ENCODE peak calls at places on chromosomes 16 and 17, in ten cellular contexts. One of them, this sample, is unnamed.

GRCh38 chr16:27739606-27740357 is 189.8 kb downstream of the KATNIP start:
- DNase-seq in HCT116: no peak
- DNase-seq in Panc1: no peak
- DNase-seq in OCI-LY7: no peak
- DNase-seq in BJ: no peak
- DNase-seq in MM.1S: no peak
- DNase-seq in prostate gland: no peak
- DNase-seq in ovary: no peak
- DNase-seq in right lobe of liver: no peak
- DNase-seq in heart right ventricle: no peak
- DNase-seq in this sample: no peak

GRCh38 chr17:43125967-43126910 is 1.1 kb upstream of the BRCA1 start:
- DNase-seq in HCT116: no peak
- DNase-seq in Panc1: no peak
- DNase-seq in OCI-LY7: no peak
- DNase-seq in BJ: no peak
- DNase-seq in MM.1S: peak; percentile 7
- DNase-seq in prostate gland: no peak
- DNase-seq in ovary: peak; percentile 47
- DNase-seq in right lobe of liver: no peak
- DNase-seq in heart right ventricle: no peak
- DNase-seq in this sample: peak; percentile 22

GRCh38 chr16:11407047-11407982 is 62.1 kb downstream of the RMI2 start:
- DNase-seq in HCT116: peak; percentile 68
- DNase-seq in Panc1: peak; percentile 72
- DNase-seq in OCI-LY7: peak; percentile 79
- DNase-seq in BJ: peak; percentile 7
- DNase-seq in MM.1S: peak; percentile 77
- DNase-seq in prostate gland: peak; percentile 65
- DNase-seq in ovary: no peak
- DNase-seq in right lobe of liver: peak; percentile 67
- DNase-seq in heart right ventricle: no peak
- DNase-seq in this sample: peak; percentile 61

GRCh38 chr17:47611372-47612350 is 38.1 kb upstream of the KPNB1 start:
- DNase-seq in HCT116: no peak
- DNase-seq in Panc1: no peak
- DNase-seq in OCI-LY7: no peak
- DNase-seq in BJ: no peak
- DNase-seq in MM.1S: no peak
- DNase-seq in prostate gland: no peak
- DNase-seq in ovary: no peak
- DNase-seq in right lobe of liver: no peak
- DNase-seq in heart right ventricle: no peak
- DNase-seq in this sample: peak; percentile 36

GRCh38 chr16:2033057-2033911 is 6.6 kb downstream of the NHERF2 start:
- DNase-seq in HCT116: no peak
- DNase-seq in Panc1: no peak
- DNase-seq in OCI-LY7: no peak
- DNase-seq in BJ: peak; percentile 16
- DNase-seq in MM.1S: no peak
- DNase-seq in prostate gland: no peak
- DNase-seq in ovary: peak; percentile 82
- DNase-seq in right lobe of liver: peak; percentile 68
- DNase-seq in heart right ventricle: peak; percentile 79
- DNase-seq in this sample: peak; percentile 86

GRCh38 chr17:44384281-44384822 is 5.1 kb downstream of the ITGA2B start:
- DNase-seq in HCT116: no peak
- DNase-seq in Panc1: no peak
- DNase-seq in OCI-LY7: no peak
- DNase-seq in BJ: no peak
- DNase-seq in MM.1S: no peak
- DNase-seq in prostate gland: no peak
- DNase-seq in ovary: no peak
- DNase-seq in right lobe of liver: no peak
- DNase-seq in heart right ventricle: no peak
- DNase-seq in this sample: no peak

GRCh38 chr17:67253379-67253778 is 8.4 kb upstream of the HELZ start:
- DNase-seq in HCT116: no peak
- DNase-seq in Panc1: no peak
- DNase-seq in OCI-LY7: no peak
- DNase-seq in BJ: no peak
- DNase-seq in MM.1S: no peak
- DNase-seq in prostate gland: no peak
- DNase-seq in ovary: no peak
- DNase-seq in right lobe of liver: no peak
- DNase-seq in heart right ventricle: no peak
- DNase-seq in this sample: no peak

GRCh38 chr17:62740066-62740465 is 68.0 kb downstream of the MARCHF10 start:
- DNase-seq in HCT116: no peak
- DNase-seq in Panc1: no peak
- DNase-seq in OCI-LY7: no peak
- DNase-seq in BJ: peak; percentile 41
- DNase-seq in MM.1S: no peak
- DNase-seq in prostate gland: no peak
- DNase-seq in ovary: no peak
- DNase-seq in right lobe of liver: no peak
- DNase-seq in heart right ventricle: no peak
- DNase-seq in this sample: peak; percentile 71

GRCh38 chr17:59844884-59845594 is 47.7 kb downstream of the TUBD1 start:
- DNase-seq in HCT116: no peak
- DNase-seq in Panc1: no peak
- DNase-seq in OCI-LY7: no peak
- DNase-seq in BJ: no peak
- DNase-seq in MM.1S: no peak
- DNase-seq in prostate gland: no peak
- DNase-seq in ovary: no peak
- DNase-seq in right lobe of liver: no peak
- DNase-seq in heart right ventricle: no peak
- DNase-seq in this sample: peak; percentile 44

GRCh38 chr16:25905810-25906209 is 214.1 kb downstream of the HS3ST4 start:
- DNase-seq in HCT116: no peak
- DNase-seq in Panc1: no peak
- DNase-seq in OCI-LY7: no peak
- DNase-seq in BJ: no peak
- DNase-seq in MM.1S: no peak
- DNase-seq in prostate gland: no peak
- DNase-seq in ovary: no peak
- DNase-seq in right lobe of liver: no peak
- DNase-seq in heart right ventricle: no peak
- DNase-seq in this sample: no peak

GRCh38 chr16:13427943-13428342 is 492.0 kb upstream of the ERCC4 start:
- DNase-seq in HCT116: no peak
- DNase-seq in Panc1: no peak
- DNase-seq in OCI-LY7: no peak
- DNase-seq in BJ: no peak
- DNase-seq in MM.1S: no peak
- DNase-seq in prostate gland: no peak
- DNase-seq in ovary: no peak
- DNase-seq in right lobe of liver: no peak
- DNase-seq in heart right ventricle: no peak
- DNase-seq in this sample: peak; percentile 10

GRCh38 chr17:64016248-64016784 is 4.1 kb downstream of the ICAM2 start:
- DNase-seq in HCT116: no peak
- DNase-seq in Panc1: no peak
- DNase-seq in OCI-LY7: peak; percentile 49
- DNase-seq in BJ: no peak
- DNase-seq in MM.1S: no peak
- DNase-seq in prostate gland: no peak
- DNase-seq in ovary: no peak
- DNase-seq in right lobe of liver: peak; percentile 16
- DNase-seq in heart right ventricle: no peak
- DNase-seq in this sample: no peak

GRCh38 chr17:16440814-16441629 is 25.7 kb downstream of the TRPV2 start:
- DNase-seq in HCT116: no peak
- DNase-seq in Panc1: no peak
- DNase-seq in OCI-LY7: no peak
- DNase-seq in BJ: no peak
- DNase-seq in MM.1S: no peak
- DNase-seq in prostate gland: no peak
- DNase-seq in ovary: no peak
- DNase-seq in right lobe of liver: no peak
- DNase-seq in heart right ventricle: no peak
- DNase-seq in this sample: no peak

GRCh38 chr17:43791589-43791988 is 11.4 kb downstream of the CFAP97D1 start:
- DNase-seq in HCT116: peak; percentile 82
- DNase-seq in Panc1: no peak
- DNase-seq in OCI-LY7: peak; percentile 63
- DNase-seq in BJ: no peak
- DNase-seq in MM.1S: no peak
- DNase-seq in prostate gland: no peak
- DNase-seq in ovary: no peak
- DNase-seq in right lobe of liver: no peak
- DNase-seq in heart right ventricle: no peak
- DNase-seq in this sample: peak; percentile 72

GRCh38 chr17:31467502-31468256 is 76.2 kb downstream of the RAB11FIP4 start:
- DNase-seq in HCT116: no peak
- DNase-seq in Panc1: no peak
- DNase-seq in OCI-LY7: no peak
- DNase-seq in BJ: no peak
- DNase-seq in MM.1S: no peak
- DNase-seq in prostate gland: no peak
- DNase-seq in ovary: no peak
- DNase-seq in right lobe of liver: peak; percentile 76
- DNase-seq in heart right ventricle: peak; percentile 44
- DNase-seq in this sample: no peak
- H3K4me3 ChIP-seq in HCT116: no peak overlapping the region
- H3K4me3 ChIP-seq in Panc1: no peak overlapping the region
- H3K4me3 ChIP-seq in OCI-LY7: no peak overlapping the region
- H3K4me3 ChIP-seq in BJ: no peak overlapping the region
- H3K4me3 ChIP-seq in MM.1S: no peak overlapping the region
- H3K4me3 ChIP-seq in prostate gland: no peak overlapping the region
- H3K4me3 ChIP-seq in ovary: no peak overlapping the region
- H3K4me3 ChIP-seq in right lobe of liver: no peak overlapping the region
- H3K4me3 ChIP-seq in heart right ventricle: no peak overlapping the region
- H3K4me3 ChIP-seq in this sample: no peak overlapping the region

GRCh38 chr17:76643553-76644148 is at the start of gene ST6GALNAC1:
- DNase-seq in HCT116: no peak
- DNase-seq in Panc1: no peak
- DNase-seq in OCI-LY7: no peak
- DNase-seq in BJ: no peak
- DNase-seq in MM.1S: no peak
- DNase-seq in prostate gland: peak; percentile 72
- DNase-seq in ovary: no peak
- DNase-seq in right lobe of liver: no peak
- DNase-seq in heart right ventricle: peak; percentile 23
- DNase-seq in this sample: no peak
- H3K4me3 ChIP-seq in HCT116: no peak within 1 kb of the TSS
- H3K4me3 ChIP-seq in Panc1: no peak within 1 kb of the TSS
- H3K4me3 ChIP-seq in OCI-LY7: no peak within 1 kb of the TSS
- H3K4me3 ChIP-seq in BJ: no peak within 1 kb of the TSS
- H3K4me3 ChIP-seq in MM.1S: no peak within 1 kb of the TSS
- H3K4me3 ChIP-seq in prostate gland: no peak within 1 kb of the TSS
- H3K4me3 ChIP-seq in ovary: peak within 1 kb of the TSS; percentile 16
- H3K4me3 ChIP-seq in right lobe of liver: no peak within 1 kb of the TSS
- H3K4me3 ChIP-seq in heart right ventricle: no peak within 1 kb of the TSS
- H3K4me3 ChIP-seq in this sample: no peak within 1 kb of the TSS

GRCh38 chr17:78925662-78926555 is 722 bp upstream of the TIMP2 start:
- DNase-seq in HCT116: no peak
- DNase-seq in Panc1: no peak
- DNase-seq in OCI-LY7: no peak
- DNase-seq in BJ: peak; percentile 59
- DNase-seq in MM.1S: no peak
- DNase-seq in prostate gland: no peak
- DNase-seq in ovary: peak; percentile 91
- DNase-seq in right lobe of liver: peak; percentile 61
- DNase-seq in heart right ventricle: peak; percentile 75
- DNase-seq in this sample: peak; percentile 95
- H3K4me3 ChIP-seq in HCT116: peak overlapping the region; percentile 46
- H3K4me3 ChIP-seq in Panc1: peak overlapping the region; percentile 42
- H3K4me3 ChIP-seq in OCI-LY7: no peak overlapping the region
- H3K4me3 ChIP-seq in BJ: peak overlapping the region; percentile 89
- H3K4me3 ChIP-seq in MM.1S: peak overlapping the region; percentile 63
- H3K4me3 ChIP-seq in prostate gland: peak overlapping the region; percentile 49
- H3K4me3 ChIP-seq in ovary: peak overlapping the region; percentile 82
- H3K4me3 ChIP-seq in right lobe of liver: peak overlapping the region; percentile 53
- H3K4me3 ChIP-seq in heart right ventricle: peak overlapping the region; percentile 19
- H3K4me3 ChIP-seq in this sample: peak overlapping the region; percentile 60

GRCh38 chr16:89615176-89615575 is 1.7 kb downstream of the DPEP1 start:
- DNase-seq in HCT116: no peak
- DNase-seq in Panc1: no peak
- DNase-seq in OCI-LY7: no peak
- DNase-seq in BJ: no peak
- DNase-seq in MM.1S: no peak
- DNase-seq in prostate gland: no peak
- DNase-seq in ovary: no peak
- DNase-seq in right lobe of liver: no peak
- DNase-seq in heart right ventricle: no peak
- DNase-seq in this sample: no peak

GRCh38 chr16:89612415-89612814 is 1.0 kb upstream of the DPEP1 start:
- DNase-seq in HCT116: no peak
- DNase-seq in Panc1: no peak
- DNase-seq in OCI-LY7: no peak
- DNase-seq in BJ: no peak
- DNase-seq in MM.1S: no peak
- DNase-seq in prostate gland: no peak
- DNase-seq in ovary: no peak
- DNase-seq in right lobe of liver: no peak
- DNase-seq in heart right ventricle: no peak
- DNase-seq in this sample: no peak

GRCh38 chr16:89613954-89614459 is 565 bp downstream of the DPEP1 start:
- DNase-seq in HCT116: no peak
- DNase-seq in Panc1: no peak
- DNase-seq in OCI-LY7: no peak
- DNase-seq in BJ: no peak
- DNase-seq in MM.1S: no peak
- DNase-seq in prostate gland: no peak
- DNase-seq in ovary: no peak
- DNase-seq in right lobe of liver: no peak
- DNase-seq in heart right ventricle: no peak
- DNase-seq in this sample: no peak

GRCh38 chr16:89615596-89616090 is 2.2 kb downstream of the DPEP1 start:
- DNase-seq in HCT116: no peak
- DNase-seq in Panc1: no peak
- DNase-seq in OCI-LY7: no peak
- DNase-seq in BJ: no peak
- DNase-seq in MM.1S: no peak
- DNase-seq in prostate gland: no peak
- DNase-seq in ovary: no peak
- DNase-seq in right lobe of liver: no peak
- DNase-seq in heart right ventricle: peak; percentile 43
- DNase-seq in this sample: no peak

DNA sequence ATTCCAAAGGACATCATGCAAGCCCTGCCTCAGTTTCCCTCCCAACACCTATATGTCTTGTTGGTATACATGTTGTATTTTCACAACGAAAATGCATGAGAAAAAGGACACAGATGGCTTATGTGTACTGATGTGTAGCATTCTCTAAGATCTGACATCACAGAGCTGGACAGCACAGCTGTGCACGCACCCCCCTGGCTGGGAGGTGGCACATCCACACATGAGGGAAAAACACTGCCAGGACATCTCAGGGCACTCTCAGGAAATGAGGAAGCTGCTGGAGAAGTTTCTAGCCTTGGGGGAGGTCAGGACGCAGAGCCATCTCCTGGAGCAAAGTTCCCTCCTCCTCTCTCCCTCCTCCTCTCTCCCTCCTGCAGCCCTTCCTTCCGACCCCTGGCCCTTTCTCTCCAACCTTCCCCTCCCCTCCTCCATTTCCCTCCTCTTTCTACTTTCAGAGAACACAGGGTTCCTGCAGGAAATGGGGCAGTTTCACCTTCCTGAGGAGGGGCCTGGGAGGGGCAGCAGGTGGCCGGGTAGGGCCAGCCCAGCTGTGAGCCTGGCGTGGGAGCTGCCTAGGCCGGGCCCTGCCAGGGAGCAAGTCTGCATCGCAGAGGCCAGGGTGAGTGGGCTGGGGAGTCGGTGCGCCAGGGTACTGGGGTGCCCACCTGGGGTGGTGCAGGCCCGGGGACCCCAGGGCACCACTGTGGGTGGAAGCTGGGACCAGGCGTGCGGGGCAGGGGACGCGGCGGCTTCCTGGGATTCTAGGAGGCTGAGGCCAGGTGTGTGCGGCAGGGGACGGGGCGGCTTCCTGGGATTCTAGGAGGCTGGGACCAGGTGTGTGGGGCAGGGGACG is at the start of gene DPEP1:
- DNase-seq in HCT116: no peak
- DNase-seq in Panc1: no peak
- DNase-seq in OCI-LY7: no peak
- DNase-seq in BJ: no peak
- DNase-seq in MM.1S: peak; percentile 13
- DNase-seq in prostate gland: no peak
- DNase-seq in ovary: no peak
- DNase-seq in right lobe of liver: no peak
- DNase-seq in heart right ventricle: no peak
- DNase-seq in this sample: peak; percentile 66
- H3K4me3 ChIP-seq in HCT116: no peak within 1 kb of the TSS
- H3K4me3 ChIP-seq in Panc1: no peak within 1 kb of the TSS
- H3K4me3 ChIP-seq in OCI-LY7: no peak within 1 kb of the TSS
- H3K4me3 ChIP-seq in BJ: no peak within 1 kb of the TSS
- H3K4me3 ChIP-seq in MM.1S: no peak within 1 kb of the TSS
- H3K4me3 ChIP-seq in prostate gland: no peak within 1 kb of the TSS
- H3K4me3 ChIP-seq in ovary: no peak within 1 kb of the TSS
- H3K4me3 ChIP-seq in right lobe of liver: no peak within 1 kb of the TSS
- H3K4me3 ChIP-seq in heart right ventricle: no peak within 1 kb of the TSS
- H3K4me3 ChIP-seq in this sample: no peak within 1 kb of the TSS

This sample was measured in foreskin fibroblast.